ENCODE peak calls at places on chromosomes 12 and 14, in eight cellular contexts. Q, J, L, C, D, N, X and Z are unnamed samples.

GRCh38 chr12:82838123-82838522 is 151.4 kb downstream of the TMTC2 start:
- DNase-seq in Q (no peak), X (no peak), J (no peak), D (no peak), C (no peak), N (no peak), L (no peak), Z (peak)

GRCh38 chr12:98719515-98720504 is 74.7 kb downstream of the APAF1 start:
- DNase-seq in C (no peak), D (no peak), Q (no peak), X (no peak), J (no peak), N (no peak), L (no peak), Z (no peak)

GRCh38 chr14:85308531-85309300 is 221.2 kb upstream of the FLRT2 start:
- DNase-seq in C (no peak), D (no peak), L (no peak), X (no peak), Q (no peak), N (no peak), J (no peak), Z (no peak)

GRCh38 chr12:125643055-125643454 is 577.8 kb downstream of the AACS start:
- DNase-seq in L (no peak), C (no peak), D (no peak), Q (no peak), N (no peak), X (no peak), J (no peak), Z (no peak)

GRCh38 chr12:31922341-31923062 is 36.7 kb upstream of the RESF1 start:
- DNase-seq in L (no peak), N (no peak), J (no peak), D (no peak), Q (no peak), C (peak), X (no peak), Z (peak)

GRCh38 chr12:122238861-122239260 is 13.0 kb upstream of the DIABLO start:
- DNase-seq in D (no peak), X (no peak), N (no peak), Q (no peak), C (peak), L (no peak), J (no peak), Z (no peak)

GRCh38 chr14:101730626-101731186 is 30.8 kb upstream of the PPP2R5C start:
- DNase-seq in C (no peak), Q (no peak), L (no peak), J (no peak), D (no peak), N (no peak), X (no peak), Z (no peak)

GRCh38 chr12:62737201-62737600 is 197.7 kb downstream of the PPM1H start:
- DNase-seq in D (no peak), L (no peak), X (no peak), J (no peak), N (no peak), C (no peak), Q (no peak), Z (no peak)

GRCh38 chr12:80056232-80056631 is 43.1 kb upstream of the OTOGL start:
- DNase-seq in Q (no peak), D (no peak), X (no peak), C (no peak), L (no peak), N (no peak), J (no peak), Z (no peak)

GRCh38 chr12:129720618-129721017 is 183.2 kb downstream of the TMEM132D start:
- DNase-seq in N (no peak), Q (no peak), D (no peak), C (no peak), J (no peak), L (no peak), X (no peak), Z (no peak)

GRCh38 chr14:53043107-53043704 is 92.4 kb upstream of the FERMT2 start:
- DNase-seq in J (no peak), X (no peak), D (no peak), L (no peak), C (no peak), N (no peak), Q (no peak), Z (no peak)

GRCh38 chr12:94175763-94176660 is 27.6 kb downstream of the PLXNC1 start:
- DNase-seq in J (no peak), X (no peak), C (peak), D (no peak), N (no peak), Q (no peak), L (no peak), Z (no peak)

GRCh38 chr14:99722741-99723140 is 38.6 kb downstream of the CYP46A1 start:
- DNase-seq in D (no peak), L (peak), X (no peak), J (no peak), Q (no peak), N (no peak), C (no peak), Z (no peak)

GRCh38 chr12:54455760-54456469 is 17.5 kb downstream of the GTSF1 start:
- DNase-seq in N (no peak), Q (no peak), J (no peak), L (no peak), C (no peak), X (no peak), D (no peak), Z (no peak)

GRCh38 chr14:52935847-52936246 is 15.0 kb downstream of the FERMT2 start:
- DNase-seq in C (no peak), X (no peak), Q (no peak), L (no peak), J (no peak), D (no peak), N (no peak), Z (no peak)

GRCh38 chr14:74614508-74615495 is 2.8 kb upstream of the LTBP2 start:
- DNase-seq in N (no peak), D (no peak), Q (no peak), X (no peak), C (peak), L (no peak), J (no peak), Z (no peak)

GRCh38 chr12:47015381-47015780 is 64.0 kb upstream of the PCED1B start:
- DNase-seq in D (no peak), N (no peak), X (no peak), C (no peak), L (no peak), Q (no peak), J (no peak), Z (no peak)

GRCh38 chr12:92929957-92930356 is 862 bp upstream of the EEA1 start:
- DNase-seq in J (no peak), C (no peak), N (no peak), D (no peak), L (no peak), Q (no peak), X (peak), Z (no peak)

GRCh38 chr12:101823891-101824290 is 6.9 kb downstream of the GNPTAB start:
- DNase-seq in Q (peak), J (peak), C (peak), N (peak), D (peak), L (peak), X (peak), Z (peak)

GRCh38 chr12:65606008-65606766 is 218.1 kb upstream of the HMGA2 start:
- DNase-seq in L (no peak), N (no peak), D (no peak), J (no peak), X (no peak), Q (no peak), C (peak), Z (no peak)

GRCh38 chr12:115043079-115043478 is 359.1 kb upstream of the TBX3 start:
- DNase-seq in D (no peak), J (no peak), Q (no peak), X (no peak), C (no peak), N (no peak), L (no peak), Z (no peak)

GRCh38 chr14:105475916-105476845 is 1.6 kb downstream of the CRIP2 start:
- DNase-seq in X (peak), L (no peak), Q (no peak), N (no peak), J (peak), D (no peak), C (no peak), Z (peak)

GRCh38 chr14:72710212-72710611 is 183.7 kb downstream of the DPF3 start:
- DNase-seq in X (no peak), L (no peak), D (no peak), Q (peak), N (no peak), J (no peak), C (no peak), Z (no peak)

GRCh38 chr14:30921305-30921704 is 46.9 kb downstream of the COCH start:
- DNase-seq in C (peak), D (no peak), L (peak), J (no peak), N (no peak), Q (no peak), X (no peak), Z (no peak)

GRCh38 chr12:109804820-109805761 is 28.1 kb downstream of the TRPV4 start:
- DNase-seq in L (peak), J (peak), Q (peak), N (peak), C (peak), X (peak), D (peak), Z (peak)

GRCh38 chr12:55072093-55072492 is 52.3 kb downstream of the NEUROD4 start:
- DNase-seq in D (peak), C (peak), N (peak), Q (peak), X (peak), J (peak), L (peak), Z (no peak)

GRCh38 chr12:53996188-53996885 is 3.6 kb upstream of the HOXC9 start:
- DNase-seq in J (no peak), L (no peak), D (no peak), N (no peak), C (no peak), Q (no peak), X (peak), Z (no peak)

GRCh38 chr12:6540181-6540877 is 6.0 kb downstream of the GAPDH start:
- DNase-seq in N (no peak), X (peak), J (no peak), L (peak), C (peak), Q (peak), D (peak), Z (peak)

GRCh38 chr14:47509957-47510356 is 165.4 kb downstream of the MDGA2 start:
- DNase-seq in N (no peak), X (no peak), J (no peak), D (no peak), L (no peak), Q (no peak), C (no peak), Z (no peak)

GRCh38 chr12:122130150-122130549 is 43.9 kb downstream of the IL31 start:
- DNase-seq in C (no peak), Q (no peak), D (no peak), J (no peak), N (no peak), X (peak), L (no peak), Z (no peak)

GRCh38 chr12:131596115-131596514 is 114.8 kb upstream of the SFSWAP start:
- DNase-seq in C (no peak), D (no peak), Q (no peak), J (no peak), X (no peak), L (no peak), N (no peak), Z (no peak)

GRCh38 chr14:101209594-101209993 is 306.1 kb upstream of the RTL1 start:
- DNase-seq in X (no peak), C (no peak), J (no peak), L (peak), N (no peak), D (no peak), Q (no peak), Z (no peak)

GRCh38 chr12:124233041-124233836 is 61.7 kb upstream of the RFLNA start:
- DNase-seq in N (no peak), D (no peak), X (peak), L (no peak), J (no peak), C (peak), Q (no peak), Z (no peak)

GRCh38 chr14:76937181-76938091 is 91.1 kb downstream of the IRF2BPL start:
- DNase-seq in C (no peak), L (no peak), N (no peak), Q (peak), X (no peak), D (no peak), J (no peak), Z (no peak)

GRCh38 chr12:587551-588322 is 75.5 kb downstream of the NINJ2 start:
- DNase-seq in L (no peak), J (no peak), D (no peak), C (no peak), X (no peak), N (no peak), Q (no peak), Z (no peak)